ENCODE peak calls at places on chromosome 9, in five cellular contexts. One of them, this sample, is unnamed.

GRCh38 chr9:121498150-121498486 is 1.5 kb downstream of the GGTA1 start:
- DNase-seq in WERI-Rb-1: peak; percentile 89
- DNase-seq in CD8-positive, alpha-beta T cell: no peak
- DNase-seq in brain microvascular endothelial cell: peak; percentile 81
- DNase-seq in right lobe of liver: peak; percentile 67
- DNase-seq in this sample: peak; percentile 55

GRCh38 chr9:111178361-111179043 is 140.2 kb upstream of the LPAR1 start:
- DNase-seq in WERI-Rb-1: no peak
- DNase-seq in CD8-positive, alpha-beta T cell: no peak
- DNase-seq in brain microvascular endothelial cell: peak; percentile 48
- DNase-seq in right lobe of liver: no peak
- DNase-seq in this sample: peak; percentile 46

GRCh38 chr9:893843-894420 is 52.4 kb downstream of the DMRT1 start:
- DNase-seq in CD8-positive, alpha-beta T cell: peak; percentile 14
- DNase-seq in brain microvascular endothelial cell: peak; percentile 40
- DNase-seq in WERI-Rb-1: peak; percentile 71
- DNase-seq in right lobe of liver: peak; percentile 58
- DNase-seq in this sample: peak; percentile 56

GRCh38 chr9:35568196-35568595 is 36.9 kb upstream of the TESK1 start:
- DNase-seq in right lobe of liver: no peak
- DNase-seq in CD8-positive, alpha-beta T cell: no peak
- DNase-seq in WERI-Rb-1: no peak
- DNase-seq in brain microvascular endothelial cell: no peak
- DNase-seq in this sample: no peak

GRCh38 chr9:34994429-34995287 is 5.1 kb downstream of the DNAJB5 start:
- DNase-seq in CD8-positive, alpha-beta T cell: no peak
- DNase-seq in brain microvascular endothelial cell: no peak
- DNase-seq in right lobe of liver: peak; percentile 29
- DNase-seq in WERI-Rb-1: peak; percentile 86
- DNase-seq in this sample: peak; percentile 55

GRCh38 chr9:35526087-35526801 is 36.3 kb downstream of the RUSC2 start:
- DNase-seq in right lobe of liver: no peak
- DNase-seq in CD8-positive, alpha-beta T cell: no peak
- DNase-seq in WERI-Rb-1: no peak
- DNase-seq in brain microvascular endothelial cell: peak; percentile 38
- DNase-seq in this sample: no peak

GRCh38 chr9:117414220-117414905 is 494 bp downstream of the ASTN2 start:
- DNase-seq in WERI-Rb-1: peak; percentile 79
- DNase-seq in brain microvascular endothelial cell: peak; percentile 1
- DNase-seq in right lobe of liver: peak; percentile 49
- DNase-seq in CD8-positive, alpha-beta T cell: no peak
- DNase-seq in this sample: peak; percentile 67

GRCh38 chr9:37784640-37785483 is at the start of gene EXOSC3:
- DNase-seq in CD8-positive, alpha-beta T cell: peak; percentile 79
- DNase-seq in right lobe of liver: peak; percentile 93
- DNase-seq in WERI-Rb-1: peak; percentile 91
- DNase-seq in brain microvascular endothelial cell: peak; percentile 91
- DNase-seq in this sample: peak; percentile 91

GRCh38 chr9:69905291-69905690 is 84.7 kb downstream of the CFAP95 start:
- DNase-seq in brain microvascular endothelial cell: no peak
- DNase-seq in right lobe of liver: no peak
- DNase-seq in CD8-positive, alpha-beta T cell: no peak
- DNase-seq in WERI-Rb-1: no peak
- DNase-seq in this sample: no peak

GRCh38 chr9:117720066-117720465 is 15.9 kb downstream of the TLR4 start:
- DNase-seq in CD8-positive, alpha-beta T cell: no peak
- DNase-seq in brain microvascular endothelial cell: no peak
- DNase-seq in right lobe of liver: no peak
- DNase-seq in WERI-Rb-1: no peak
- DNase-seq in this sample: no peak

GRCh38 chr9:70137577-70137976 is 93.9 kb downstream of the MAMDC2 start:
- DNase-seq in right lobe of liver: no peak
- DNase-seq in brain microvascular endothelial cell: peak; percentile 43
- DNase-seq in WERI-Rb-1: no peak
- DNase-seq in CD8-positive, alpha-beta T cell: no peak
- DNase-seq in this sample: no peak

GRCh38 chr9:89407070-89407469 is 88.8 kb downstream of the SECISBP2 start:
- DNase-seq in brain microvascular endothelial cell: no peak
- DNase-seq in right lobe of liver: no peak
- DNase-seq in WERI-Rb-1: no peak
- DNase-seq in CD8-positive, alpha-beta T cell: no peak
- DNase-seq in this sample: no peak

GRCh38 chr9:122815544-122815943 is 12.8 kb downstream of the PDCL start:
- DNase-seq in brain microvascular endothelial cell: no peak
- DNase-seq in CD8-positive, alpha-beta T cell: no peak
- DNase-seq in WERI-Rb-1: no peak
- DNase-seq in right lobe of liver: no peak
- DNase-seq in this sample: no peak

GRCh38 chr9:129823163-129823933 is 588 bp downstream of the TOR1A start:
- DNase-seq in CD8-positive, alpha-beta T cell: no peak
- DNase-seq in WERI-Rb-1: peak; percentile 64
- DNase-seq in right lobe of liver: no peak
- DNase-seq in brain microvascular endothelial cell: no peak
- DNase-seq in this sample: no peak

GRCh38 chr9:87898151-87898550 is 15.5 kb downstream of the SPATA31E1 start:
- DNase-seq in WERI-Rb-1: no peak
- DNase-seq in brain microvascular endothelial cell: no peak
- DNase-seq in right lobe of liver: no peak
- DNase-seq in CD8-positive, alpha-beta T cell: no peak
- DNase-seq in this sample: no peak

DNA sequence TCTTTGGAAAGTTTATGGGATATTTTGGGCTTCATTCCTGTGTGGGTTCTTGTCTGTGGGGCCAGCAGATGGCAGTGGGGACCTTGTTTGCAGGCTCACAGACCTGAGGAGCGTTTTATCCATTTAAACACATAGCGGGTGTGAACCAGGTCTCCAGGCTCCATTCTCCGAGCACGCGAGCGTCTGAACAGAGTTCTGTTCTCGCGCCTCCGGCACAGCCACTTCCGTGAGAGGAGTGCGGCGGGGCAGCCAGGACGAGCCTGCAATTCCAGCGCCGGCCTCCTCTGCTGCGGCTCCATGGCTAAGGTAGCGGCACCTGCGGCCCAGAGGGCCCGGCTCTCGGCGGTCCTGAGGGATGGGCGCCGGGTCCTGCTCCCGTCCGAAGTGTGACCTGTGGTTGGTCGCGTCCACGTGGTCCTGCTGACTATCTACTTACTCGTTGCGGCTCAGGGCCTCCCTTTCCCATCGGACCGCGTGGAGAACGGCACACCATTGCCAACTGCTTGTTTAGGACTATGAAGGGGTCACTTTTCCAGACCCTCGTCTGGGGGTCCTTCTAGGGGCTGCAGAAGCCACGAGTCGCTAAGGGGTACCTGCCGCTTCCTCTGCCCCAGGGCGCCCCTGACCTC is 7.3 kb downstream of the NRARP start:
- DNase-seq in CD8-positive, alpha-beta T cell: no peak
- DNase-seq in right lobe of liver: no peak
- DNase-seq in WERI-Rb-1: peak; percentile 64
- DNase-seq in brain microvascular endothelial cell: no peak
- DNase-seq in this sample: peak; percentile 41
- TF ChIP-seq CTCF in CD8-positive, alpha-beta T cell: no peak
- TF ChIP-seq CTCF in right lobe of liver: no peak
- TF ChIP-seq CTCF in WERI-Rb-1: peak; percentile 33
- TF ChIP-seq CTCF in brain microvascular endothelial cell: peak; percentile 65
- TF ChIP-seq CTCF in this sample: no peak

DNA sequence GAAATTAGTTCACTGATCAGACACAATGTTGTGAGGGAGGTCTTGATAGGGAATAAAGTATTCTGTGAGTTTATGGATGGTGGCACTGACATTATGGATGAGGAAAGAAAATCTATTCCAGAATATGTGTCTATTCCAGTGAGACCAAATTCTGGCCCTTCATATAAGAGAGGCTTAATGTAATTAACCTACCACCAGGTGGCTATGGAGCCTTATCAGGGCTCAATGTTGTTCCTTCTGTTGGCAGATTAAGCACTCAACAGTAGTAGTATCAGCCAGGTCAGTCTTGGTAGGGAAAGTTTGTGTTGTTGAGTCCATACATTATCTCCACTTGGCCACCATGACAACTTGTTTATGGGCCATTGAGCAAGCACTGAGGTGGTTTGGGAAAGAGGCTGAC is 41.7 kb upstream of the BARX1 start:
- DNase-seq in WERI-Rb-1: peak; percentile 26
- DNase-seq in brain microvascular endothelial cell: no peak
- DNase-seq in CD8-positive, alpha-beta T cell: no peak
- DNase-seq in right lobe of liver: no peak
- DNase-seq in this sample: no peak
- TF ChIP-seq CTCF in WERI-Rb-1: peak; percentile 25
- TF ChIP-seq CTCF in brain microvascular endothelial cell: peak; percentile 17
- TF ChIP-seq CTCF in CD8-positive, alpha-beta T cell: no peak
- TF ChIP-seq CTCF in right lobe of liver: no peak
- TF ChIP-seq CTCF in this sample: no peak

GRCh38 chr9:127522727-127523126 is 71.4 kb downstream of the LRSAM1 start:
- DNase-seq in CD8-positive, alpha-beta T cell: no peak
- DNase-seq in brain microvascular endothelial cell: no peak
- DNase-seq in right lobe of liver: no peak
- DNase-seq in WERI-Rb-1: no peak
- DNase-seq in this sample: no peak

GRCh38 chr9:127521919-127522304 is 70.6 kb downstream of the LRSAM1 start:
- DNase-seq in WERI-Rb-1: no peak
- DNase-seq in CD8-positive, alpha-beta T cell: no peak
- DNase-seq in brain microvascular endothelial cell: no peak
- DNase-seq in right lobe of liver: no peak
- DNase-seq in this sample: no peak

GRCh38 chr9:127524373-127524772 is 73.1 kb downstream of the LRSAM1 start:
- DNase-seq in CD8-positive, alpha-beta T cell: no peak
- DNase-seq in WERI-Rb-1: no peak
- DNase-seq in brain microvascular endothelial cell: no peak
- DNase-seq in right lobe of liver: no peak
- DNase-seq in this sample: no peak

GRCh38 chr9:127520941-127521918 is 69.9 kb downstream of the LRSAM1 start:
- DNase-seq in WERI-Rb-1: no peak
- DNase-seq in brain microvascular endothelial cell: peak; percentile 69
- DNase-seq in right lobe of liver: no peak
- DNase-seq in CD8-positive, alpha-beta T cell: no peak
- DNase-seq in this sample: no peak

DNA sequence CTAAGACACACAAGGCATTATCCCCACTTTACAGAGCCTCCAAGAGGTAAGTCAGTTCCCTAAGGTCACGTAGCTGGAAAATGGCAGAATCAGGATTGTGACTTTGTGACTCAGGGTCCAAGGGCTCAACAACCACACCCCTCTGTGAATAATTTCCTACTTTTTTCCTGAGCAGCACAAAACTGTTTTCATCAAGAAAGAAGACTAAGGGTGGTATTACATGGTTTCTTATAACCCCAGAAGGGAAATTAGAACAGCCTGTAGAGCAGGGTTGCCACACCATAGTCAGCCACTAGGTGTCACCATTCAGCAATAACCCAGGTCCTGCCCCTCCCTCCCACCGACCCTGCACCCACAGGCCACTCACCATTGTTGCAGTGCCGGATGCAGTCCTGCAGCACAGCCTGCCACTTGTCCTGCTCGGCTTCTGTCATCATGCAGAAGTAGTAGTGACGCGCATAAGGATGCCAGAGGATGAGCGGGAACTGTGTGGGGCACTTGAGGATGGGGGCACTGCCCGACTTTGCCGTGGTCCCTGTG is 72.1 kb downstream of the LRSAM1 start:
- DNase-seq in right lobe of liver: no peak
- DNase-seq in CD8-positive, alpha-beta T cell: no peak
- DNase-seq in WERI-Rb-1: peak; percentile 74
- DNase-seq in brain microvascular endothelial cell: peak; percentile 56
- DNase-seq in this sample: no peak
- TF ChIP-seq CTCF in right lobe of liver: no peak
- TF ChIP-seq CTCF in CD8-positive, alpha-beta T cell: no peak
- TF ChIP-seq CTCF in WERI-Rb-1: peak; percentile 96
- TF ChIP-seq CTCF in brain microvascular endothelial cell: peak; percentile 76
- TF ChIP-seq CTCF in this sample: peak; percentile 67

GRCh38 chr9:133427658-133428348 is 5.6 kb downstream of the ADAMTS13 start:
- DNase-seq in right lobe of liver: no peak
- DNase-seq in brain microvascular endothelial cell: no peak
- DNase-seq in WERI-Rb-1: no peak
- DNase-seq in CD8-positive, alpha-beta T cell: no peak
- DNase-seq in this sample: no peak
- TF ChIP-seq CTCF in right lobe of liver: no peak
- TF ChIP-seq CTCF in brain microvascular endothelial cell: no peak
- TF ChIP-seq CTCF in WERI-Rb-1: no peak
- TF ChIP-seq CTCF in CD8-positive, alpha-beta T cell: no peak
- TF ChIP-seq CTCF in this sample: no peak

DNA sequence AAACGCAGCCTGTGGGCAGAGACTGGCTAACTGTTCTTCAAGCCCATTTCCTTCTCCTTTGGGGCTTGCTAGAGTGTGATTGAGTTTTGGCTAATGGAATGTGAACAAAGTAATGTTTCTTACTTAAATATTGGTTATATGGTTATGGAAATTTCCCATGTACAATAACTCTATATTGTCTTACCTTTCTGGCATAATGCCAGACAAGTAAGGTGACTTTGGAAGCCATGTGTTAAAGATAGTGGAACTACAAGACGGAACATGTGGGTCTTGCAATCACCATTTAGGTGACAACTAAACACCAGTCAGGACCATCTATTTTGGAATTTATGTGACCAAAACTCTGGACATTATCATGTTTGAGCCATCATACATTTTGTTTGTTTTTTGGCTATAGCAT is 260.2 kb downstream of the CCDC171 start:
- DNase-seq in WERI-Rb-1: no peak
- DNase-seq in right lobe of liver: no peak
- DNase-seq in brain microvascular endothelial cell: no peak
- DNase-seq in CD8-positive, alpha-beta T cell: no peak
- DNase-seq in this sample: no peak
- TF ChIP-seq CTCF in WERI-Rb-1: no peak
- TF ChIP-seq CTCF in right lobe of liver: no peak
- TF ChIP-seq CTCF in brain microvascular endothelial cell: no peak
- TF ChIP-seq CTCF in CD8-positive, alpha-beta T cell: no peak
- TF ChIP-seq CTCF in this sample: no peak

GRCh38 chr9:132698989-132699388 is 28.7 kb downstream of the GTF3C4 start:
- DNase-seq in CD8-positive, alpha-beta T cell: no peak
- DNase-seq in brain microvascular endothelial cell: no peak
- DNase-seq in WERI-Rb-1: no peak
- DNase-seq in right lobe of liver: no peak
- DNase-seq in this sample: no peak

GRCh38 chr9:132699926-132700325 is 29.7 kb downstream of the GTF3C4 start:
- DNase-seq in WERI-Rb-1: no peak
- DNase-seq in right lobe of liver: no peak
- DNase-seq in brain microvascular endothelial cell: no peak
- DNase-seq in CD8-positive, alpha-beta T cell: no peak
- DNase-seq in this sample: no peak

GRCh38 chr9:132697230-132697629 is 27.0 kb downstream of the GTF3C4 start:
- DNase-seq in CD8-positive, alpha-beta T cell: no peak
- DNase-seq in brain microvascular endothelial cell: no peak
- DNase-seq in right lobe of liver: no peak
- DNase-seq in WERI-Rb-1: no peak
- DNase-seq in this sample: no peak

GRCh38 chr9:132694144-132694543 is 23.9 kb downstream of the GTF3C4 start:
- DNase-seq in brain microvascular endothelial cell: peak; percentile 7
- DNase-seq in WERI-Rb-1: peak; percentile 36
- DNase-seq in right lobe of liver: no peak
- DNase-seq in CD8-positive, alpha-beta T cell: no peak
- DNase-seq in this sample: no peak
- TF ChIP-seq CTCF in brain microvascular endothelial cell: peak; percentile 21
- TF ChIP-seq CTCF in WERI-Rb-1: peak; percentile 59
- TF ChIP-seq CTCF in right lobe of liver: no peak
- TF ChIP-seq CTCF in CD8-positive, alpha-beta T cell: no peak
- TF ChIP-seq CTCF in this sample: no peak